ENCODE peak calls at places on chromosomes 5 and 9, in eight cellular contexts. One of them, this sample, is unnamed.

GRCh38 chr5:172956936-172957335 is 2.3 kb upstream of the RPL26L1 start:
- DNase-seq in stimulated activated CD4-positive, alpha-beta T cell treated with anti-CD3 and anti-CD28 coated beads, TNF-alpha, amount 100 ng/mL, for 48 hours: no peak
- DNase-seq in dermis microvascular lymphatic vessel endothelial cell: no peak
- DNase-seq in activated CD4-positive, alpha-beta T cell treated with anti-CD3 and anti-CD28 coated beads, Interleukin-2, amount 10 ng/mL, durations not matched to agents 7 days and 5 days: no peak
- DNase-seq in HFFc6: no peak
- DNase-seq in neural crest cell: no peak
- DNase-seq in Right ventricle myocardium superior: no peak
- DNase-seq in fibroblast of the aortic adventitia: peak
- DNase-seq in this sample: no peak

GRCh38 chr5:18067615-18068014 is 433.4 kb downstream of the TAF11L14 start:
- DNase-seq in fibroblast of the aortic adventitia: no peak
- DNase-seq in Right ventricle myocardium superior: no peak
- DNase-seq in activated CD4-positive, alpha-beta T cell treated with anti-CD3 and anti-CD28 coated beads, Interleukin-2, amount 10 ng/mL, durations not matched to agents 7 days and 5 days: no peak
- DNase-seq in stimulated activated CD4-positive, alpha-beta T cell treated with anti-CD3 and anti-CD28 coated beads, TNF-alpha, amount 100 ng/mL, for 48 hours: no peak
- DNase-seq in dermis microvascular lymphatic vessel endothelial cell: no peak
- DNase-seq in neural crest cell: no peak
- DNase-seq in HFFc6: no peak
- DNase-seq in this sample: no peak

GRCh38 chr5:129459485-129460120 is 495 bp upstream of the ADAMTS19 start:
- DNase-seq in Right ventricle myocardium superior: peak
- DNase-seq in neural crest cell: peak
- DNase-seq in HFFc6: no peak
- DNase-seq in dermis microvascular lymphatic vessel endothelial cell: peak
- DNase-seq in fibroblast of the aortic adventitia: peak
- DNase-seq in activated CD4-positive, alpha-beta T cell treated with anti-CD3 and anti-CD28 coated beads, Interleukin-2, amount 10 ng/mL, durations not matched to agents 7 days and 5 days: no peak
- DNase-seq in stimulated activated CD4-positive, alpha-beta T cell treated with anti-CD3 and anti-CD28 coated beads, TNF-alpha, amount 100 ng/mL, for 48 hours: no peak
- DNase-seq in this sample: peak

GRCh38 chr5:140926211-140926902 is at the start of gene PCDHAC1:
- DNase-seq in stimulated activated CD4-positive, alpha-beta T cell treated with anti-CD3 and anti-CD28 coated beads, TNF-alpha, amount 100 ng/mL, for 48 hours: no peak
- DNase-seq in Right ventricle myocardium superior: peak
- DNase-seq in fibroblast of the aortic adventitia: peak
- DNase-seq in activated CD4-positive, alpha-beta T cell treated with anti-CD3 and anti-CD28 coated beads, Interleukin-2, amount 10 ng/mL, durations not matched to agents 7 days and 5 days: no peak
- DNase-seq in neural crest cell: peak
- DNase-seq in dermis microvascular lymphatic vessel endothelial cell: peak
- DNase-seq in HFFc6: no peak
- DNase-seq in this sample: peak

GRCh38 chr5:6083311-6083941 is 294.9 kb downstream of the MED10 start:
- DNase-seq in stimulated activated CD4-positive, alpha-beta T cell treated with anti-CD3 and anti-CD28 coated beads, TNF-alpha, amount 100 ng/mL, for 48 hours: no peak
- DNase-seq in activated CD4-positive, alpha-beta T cell treated with anti-CD3 and anti-CD28 coated beads, Interleukin-2, amount 10 ng/mL, durations not matched to agents 7 days and 5 days: no peak
- DNase-seq in HFFc6: no peak
- DNase-seq in dermis microvascular lymphatic vessel endothelial cell: no peak
- DNase-seq in neural crest cell: no peak
- DNase-seq in Right ventricle myocardium superior: no peak
- DNase-seq in fibroblast of the aortic adventitia: no peak
- DNase-seq in this sample: no peak

GRCh38 chr5:115559524-115559923 is 14.9 kb upstream of the FEM1C start:
- DNase-seq in activated CD4-positive, alpha-beta T cell treated with anti-CD3 and anti-CD28 coated beads, Interleukin-2, amount 10 ng/mL, durations not matched to agents 7 days and 5 days: no peak
- DNase-seq in Right ventricle myocardium superior: no peak
- DNase-seq in fibroblast of the aortic adventitia: no peak
- DNase-seq in HFFc6: peak
- DNase-seq in stimulated activated CD4-positive, alpha-beta T cell treated with anti-CD3 and anti-CD28 coated beads, TNF-alpha, amount 100 ng/mL, for 48 hours: no peak
- DNase-seq in neural crest cell: no peak
- DNase-seq in dermis microvascular lymphatic vessel endothelial cell: no peak
- DNase-seq in this sample: no peak

GRCh38 chr9:74044844-74045243 is 452.3 kb upstream of the RORB start:
- DNase-seq in Right ventricle myocardium superior: no peak
- DNase-seq in HFFc6: no peak
- DNase-seq in neural crest cell: no peak
- DNase-seq in activated CD4-positive, alpha-beta T cell treated with anti-CD3 and anti-CD28 coated beads, Interleukin-2, amount 10 ng/mL, durations not matched to agents 7 days and 5 days: no peak
- DNase-seq in fibroblast of the aortic adventitia: no peak
- DNase-seq in stimulated activated CD4-positive, alpha-beta T cell treated with anti-CD3 and anti-CD28 coated beads, TNF-alpha, amount 100 ng/mL, for 48 hours: no peak
- DNase-seq in dermis microvascular lymphatic vessel endothelial cell: no peak
- DNase-seq in this sample: no peak

GRCh38 chr5:176652136-176652535 is 4.9 kb downstream of the TSPAN17 start:
- DNase-seq in neural crest cell: no peak
- DNase-seq in HFFc6: no peak
- DNase-seq in Right ventricle myocardium superior: no peak
- DNase-seq in stimulated activated CD4-positive, alpha-beta T cell treated with anti-CD3 and anti-CD28 coated beads, TNF-alpha, amount 100 ng/mL, for 48 hours: no peak
- DNase-seq in fibroblast of the aortic adventitia: peak
- DNase-seq in dermis microvascular lymphatic vessel endothelial cell: no peak
- DNase-seq in activated CD4-positive, alpha-beta T cell treated with anti-CD3 and anti-CD28 coated beads, Interleukin-2, amount 10 ng/mL, durations not matched to agents 7 days and 5 days: no peak
- DNase-seq in this sample: no peak

GRCh38 chr5:431711-432050 is 11.3 kb upstream of the EXOC3 start:
- DNase-seq in Right ventricle myocardium superior: no peak
- DNase-seq in dermis microvascular lymphatic vessel endothelial cell: no peak
- DNase-seq in activated CD4-positive, alpha-beta T cell treated with anti-CD3 and anti-CD28 coated beads, Interleukin-2, amount 10 ng/mL, durations not matched to agents 7 days and 5 days: no peak
- DNase-seq in HFFc6: no peak
- DNase-seq in fibroblast of the aortic adventitia: no peak
- DNase-seq in stimulated activated CD4-positive, alpha-beta T cell treated with anti-CD3 and anti-CD28 coated beads, TNF-alpha, amount 100 ng/mL, for 48 hours: no peak
- DNase-seq in neural crest cell: no peak
- DNase-seq in this sample: no peak

This sample was measured in NCI-H526.